ENCODE peak calls at places on chromosomes 7 and 10, in five cellular contexts. N is H9, C is IMR-90, E is mesenchymal stem cell, K is trophoblast cell. X is an unnamed sample.
A peak's percentile ranks its signal among the peaks of the same experiment; 100 is the strongest.

GRCh38 chr10:72009430-72010081 is 45.4 kb downstream of the CHST3 start:
- DNase-seq in K (peak; percentile 72), N (no peak), C (peak; percentile 94), E (peak; percentile 99), X (peak; percentile 70)

GRCh38 chr7:90980545-90980944 is 283.7 kb upstream of the FZD1 start:
- DNase-seq in N (no peak), K (no peak), C (peak; percentile 35), E (peak; percentile 14), X (no peak)

GRCh38 chr10:27819781-27820531 is 74.3 kb upstream of the MKX start:
- DNase-seq in K (peak; percentile 5), E (peak; percentile 6), C (peak; percentile 66), N (no peak), X (no peak)

GRCh38 chr10:120205368-120206018 is 251.5 kb upstream of the PLPP4 start:
- DNase-seq in E (no peak), K (no peak), C (no peak), N (no peak), X (no peak)

GRCh38 chr7:10860516-10860915 is 113.2 kb upstream of the PHF14 start:
- DNase-seq in K (no peak), E (no peak), C (no peak), N (no peak), X (peak; percentile 75)

GRCh38 chr10:73095479-73096021 is 1.1 kb downstream of the P4HA1 start:
- DNase-seq in K (peak; percentile 47), E (peak; percentile 91), C (peak; percentile 82), N (no peak), X (peak; percentile 84)

GRCh38 chr10:122307669-122308486 is 36.8 kb downstream of the BTBD16 start:
- DNase-seq in N (no peak), K (peak; percentile 60), E (peak; percentile 95), C (peak; percentile 91), X (peak; percentile 68)

GRCh38 chr10:8897769-8898168 is 843.3 kb downstream of the GATA3 start:
- DNase-seq in K (no peak), C (no peak), E (no peak), N (no peak), X (no peak)

GRCh38 chr10:12539350-12540164 is 190.2 kb downstream of the CAMK1D start:
- DNase-seq in C (no peak), K (no peak), E (no peak), N (no peak), X (no peak)

GRCh38 chr7:24381919-24382505 is 98.0 kb downstream of the NPY start:
- DNase-seq in N (no peak), K (no peak), C (no peak), E (peak; percentile 49), X (peak; percentile 53)

GRCh38 chr7:3887071-3887691 is 586.1 kb downstream of the SDK1 start:
- DNase-seq in E (peak; percentile 25), C (no peak), K (peak; percentile 78), N (no peak), X (peak; percentile 3)

GRCh38 chr7:106057962-106058901 is 53.9 kb downstream of the SYPL1 start:
- DNase-seq in K (no peak), N (no peak), C (no peak), E (no peak), X (peak; percentile 32)

DNA sequence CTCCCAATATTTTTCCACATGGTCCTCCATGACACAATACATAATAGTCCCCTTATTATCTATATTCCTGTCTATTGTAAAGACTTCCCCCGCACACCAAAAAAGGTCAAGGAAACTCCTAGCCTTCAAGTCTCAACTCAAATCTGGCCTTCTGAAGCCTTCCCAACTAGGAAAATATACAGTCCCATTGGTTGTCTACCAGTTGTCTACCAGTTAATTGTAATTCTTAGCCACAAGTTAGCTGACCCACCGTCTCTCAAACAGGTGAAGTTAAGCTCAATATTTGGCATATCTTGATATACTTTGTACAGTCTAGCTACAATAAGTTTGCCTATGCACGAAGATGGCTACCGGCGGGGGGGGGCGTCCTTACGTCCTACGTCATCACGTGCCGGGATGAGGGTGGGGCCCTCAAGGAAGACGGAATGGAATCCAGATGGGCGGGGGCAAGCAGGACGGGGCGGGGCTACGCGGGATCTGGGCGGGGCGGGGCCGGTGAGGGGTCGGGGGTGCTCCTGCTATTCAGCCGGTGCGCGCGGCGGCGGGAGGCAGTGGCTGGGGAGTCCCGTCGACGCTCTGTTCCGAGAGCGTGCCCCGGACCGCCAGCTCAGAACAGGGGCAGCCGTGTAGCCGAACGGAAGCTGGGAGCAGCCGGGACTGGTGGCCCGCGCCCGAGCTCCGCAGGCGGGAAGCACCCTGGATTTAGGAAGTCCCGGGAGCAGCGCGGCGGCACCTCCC is at the start of gene AHR:
- DNase-seq in N (peak; percentile 90), E (peak; percentile 90), K (peak; percentile 83), C (peak; percentile 95), X (peak; percentile 93)
- H4K8ac ChIP-seq in N (no peak within 1 kb of the TSS), E (peak within 1 kb of the TSS; percentile 80), K (peak within 1 kb of the TSS; percentile 62), C (peak within 1 kb of the TSS; percentile 98), X (no peak within 1 kb of the TSS)

DNA sequence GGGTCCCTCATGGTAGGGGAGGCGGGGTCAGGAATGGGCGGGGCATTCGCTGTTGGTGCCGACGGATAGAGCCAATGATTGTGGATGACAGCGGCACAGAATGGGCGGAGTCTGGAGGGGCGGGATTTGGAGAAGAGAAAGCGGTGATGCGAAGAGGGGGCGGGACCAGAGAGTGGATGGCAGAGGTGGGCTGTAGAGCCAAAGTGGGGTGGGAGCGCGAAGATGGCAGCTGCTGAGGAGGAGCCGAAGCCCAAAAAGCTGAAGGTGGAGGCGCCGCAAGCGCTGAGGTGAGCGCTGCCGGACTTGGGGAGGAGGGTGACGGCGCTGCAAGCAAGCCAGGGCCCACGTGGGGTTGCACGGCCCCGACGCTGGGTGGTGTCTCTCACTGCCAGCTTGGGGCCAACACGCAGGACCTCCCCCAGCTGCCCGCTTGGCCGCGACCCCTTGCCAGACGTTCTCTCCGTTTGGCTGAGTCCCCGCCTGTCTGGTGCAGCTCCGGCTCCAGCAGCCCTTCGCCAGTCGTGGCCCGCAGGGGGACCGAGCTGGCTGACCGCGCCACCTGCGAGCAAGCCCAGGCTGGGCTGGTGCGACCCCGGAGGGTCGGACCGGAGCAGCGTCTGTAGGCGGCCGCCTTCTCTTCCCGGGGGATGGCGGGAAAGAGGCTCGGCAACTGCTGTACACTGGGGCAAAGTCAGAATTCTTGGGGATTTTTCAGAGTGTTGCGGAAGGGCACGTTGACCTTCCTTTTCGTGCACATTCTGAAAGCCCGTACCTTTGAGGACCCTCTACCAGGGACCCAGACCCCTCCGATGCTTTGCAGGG is at the start of gene ADK:
- DNase-seq in C (peak; percentile 96), E (peak; percentile 98), K (peak; percentile 97), N (peak; percentile 99), X (peak; percentile 99)
- H4K8ac ChIP-seq in C (peak within 1 kb of the TSS; percentile 96), E (peak within 1 kb of the TSS; percentile 60), K (peak within 1 kb of the TSS; percentile 57), N (no peak within 1 kb of the TSS), X (no peak within 1 kb of the TSS)

GRCh38 chr10:101670635-101671034 is 24.3 kb downstream of the FBXW4 start:
- DNase-seq in N (no peak), K (no peak), E (no peak), C (no peak), X (no peak)

GRCh38 chr10:101671453-101671852 is 23.5 kb downstream of the FBXW4 start:
- DNase-seq in K (no peak), C (no peak), N (no peak), E (no peak), X (no peak)

GRCh38 chr10:101676573-101676972 is 18.4 kb downstream of the FBXW4 start:
- DNase-seq in K (no peak), E (no peak), C (no peak), N (no peak), X (no peak)

GRCh38 chr10:101672536-101672935 is 22.4 kb downstream of the FBXW4 start:
- DNase-seq in N (no peak), K (no peak), C (no peak), E (no peak), X (no peak)

GRCh38 chr10:101675115-101675514 is 19.9 kb downstream of the FBXW4 start:
- DNase-seq in E (no peak), C (no peak), N (no peak), K (no peak), X (no peak)
- H4K8ac ChIP-seq in E (no peak overlapping the region), C (no peak overlapping the region), N (no peak overlapping the region), K (no peak overlapping the region), X (no peak overlapping the region)

DNA sequence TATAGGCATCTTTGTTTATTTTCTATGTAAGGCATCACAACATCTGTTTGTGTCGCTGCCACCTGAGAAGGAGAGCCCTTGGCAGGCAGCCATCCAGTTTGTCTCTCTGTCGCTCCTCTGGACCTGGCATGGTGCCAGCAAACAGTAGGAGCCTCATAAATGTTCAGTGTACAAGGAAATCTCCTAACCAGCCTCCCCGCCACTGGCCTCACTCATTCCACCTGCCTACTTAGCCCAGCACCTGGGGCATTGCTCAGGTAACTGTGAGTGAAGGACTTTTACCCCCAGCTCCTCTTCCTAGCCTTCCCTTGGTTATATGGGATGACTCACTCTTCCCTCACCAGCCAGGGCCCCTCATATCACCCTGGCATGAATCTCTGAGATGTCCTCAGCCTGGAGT is 61.7 kb upstream of the NPTX2 start:
- DNase-seq in E (no peak), K (no peak), N (no peak), C (no peak), X (no peak)
- H4K8ac ChIP-seq in E (no peak overlapping the region), K (no peak overlapping the region), N (no peak overlapping the region), C (no peak overlapping the region), X (no peak overlapping the region)

GRCh38 chr10:5412277-5412941 is at the start of gene NET1:
- DNase-seq in C (peak; percentile 81), K (peak; percentile 86), E (peak; percentile 89), N (peak; percentile 95), X (peak; percentile 96)
- H4K8ac ChIP-seq in C (no peak within 1 kb of the TSS), K (peak within 1 kb of the TSS; percentile 82), E (no peak within 1 kb of the TSS), N (no peak within 1 kb of the TSS), X (no peak within 1 kb of the TSS)

GRCh38 chr10:100346351-100346764 is 675 bp upstream of the SCD start:
- DNase-seq in K (peak; percentile 20), N (peak; percentile 85), E (peak; percentile 92), C (peak; percentile 70), X (peak; percentile 85)
- H4K8ac ChIP-seq in K (peak overlapping the region; percentile 44), N (no peak overlapping the region), E (peak overlapping the region; percentile 51), C (peak overlapping the region; percentile 42), X (peak overlapping the region; percentile 5)

GRCh38 chr10:11225935-11226334 is 208.3 kb downstream of the CELF2 start:
- DNase-seq in C (no peak), N (no peak), E (no peak), K (peak; percentile 6), X (no peak)
- H4K8ac ChIP-seq in C (no peak overlapping the region), N (no peak overlapping the region), E (no peak overlapping the region), K (no peak overlapping the region), X (no peak overlapping the region)

DNA sequence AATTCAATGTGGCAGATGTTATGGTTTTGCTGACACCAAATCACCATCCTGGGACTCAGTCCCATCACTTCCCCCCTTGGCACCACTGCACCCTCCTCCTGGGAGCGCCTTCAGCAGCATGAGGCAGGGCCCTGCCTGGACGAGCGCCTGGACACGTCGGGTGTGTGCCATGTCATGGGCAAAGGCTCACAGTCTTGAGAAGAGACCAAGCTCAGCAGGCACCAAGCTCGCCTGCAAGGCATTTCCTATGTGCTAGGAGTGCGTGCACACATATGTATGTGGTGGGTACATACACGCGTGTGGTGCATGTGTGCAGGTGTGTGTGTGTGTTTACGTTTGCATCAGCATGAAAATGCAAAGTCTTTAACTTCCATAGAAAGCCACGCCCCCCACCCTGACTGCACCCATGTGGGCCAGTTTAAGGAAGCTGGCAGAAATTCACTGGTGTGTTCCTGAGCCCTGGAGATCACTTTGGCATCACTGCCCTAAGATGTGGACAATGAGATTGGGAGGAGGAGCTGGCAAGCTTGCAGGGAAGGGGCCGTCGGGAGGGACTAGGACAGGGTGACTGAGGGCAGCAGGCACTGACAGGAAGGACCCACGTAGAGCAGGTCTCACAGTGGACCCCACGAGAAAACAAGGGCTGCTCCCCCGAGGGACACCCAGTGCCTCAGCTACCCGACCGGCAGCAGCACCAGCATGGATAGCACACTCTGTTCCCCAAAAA is 169.9 kb upstream of the PPP2R2D start:
- DNase-seq in N (peak; percentile 14), E (no peak), K (no peak), C (no peak), X (no peak)
- H4K8ac ChIP-seq in N (no peak overlapping the region), E (no peak overlapping the region), K (no peak overlapping the region), C (no peak overlapping the region), X (no peak overlapping the region)

X was measured in mesendoderm.